ENCODE peak calls at places on chromosomes 6 and 20, in four cellular contexts. D is GM12865, L is lower leg skin, T is cardiac muscle cell. E is an unnamed sample.

GRCh38 chr6:108945686-108946158 is 97.5 kb downstream of the ARMC2 start:
- DNase-seq in L (peak; percentile 91), T (peak; percentile 86), D (no peak), E (peak; percentile 86)

GRCh38 chr6:35343092-35343834 is 905 bp downstream of the PPARD start:
- DNase-seq in D (peak; percentile 11), L (peak; percentile 85), T (peak; percentile 80), E (peak; percentile 33)

GRCh38 chr6:134168580-134169223 is 116.3 kb upstream of the SLC2A12 start:
- DNase-seq in D (no peak), T (peak; percentile 56), L (no peak), E (peak; percentile 40)

GRCh38 chr6:93644611-93645010 is 225.3 kb upstream of the EPHA7 start:
- DNase-seq in T (peak; percentile 26), L (no peak), D (no peak), E (peak; percentile 3)

GRCh38 chr6:37014667-37015066 is 9.2 kb downstream of the FGD2 start:
- DNase-seq in T (no peak), L (no peak), D (no peak), E (no peak)

GRCh38 chr6:138598562-138599173 is 99.4 kb upstream of the NHSL1 start:
- DNase-seq in T (no peak), D (no peak), L (no peak), E (no peak)

GRCh38 chr6:43763133-43763797 is 6.7 kb upstream of the VEGFA start:
- DNase-seq in D (no peak), L (peak; percentile 45), T (peak; percentile 47), E (peak; percentile 17)

GRCh38 chr20:50251992-50252491 is 61.4 kb downstream of the CEBPB start:
- DNase-seq in T (no peak), D (no peak), L (no peak), E (peak; percentile 40)

GRCh38 chr20:63736893-63737689 is 627 bp downstream of the LIME1 start:
- DNase-seq in L (peak; percentile 86), D (peak; percentile 77), T (no peak), E (no peak)

GRCh38 chr6:135144678-135145508 is 36.2 kb upstream of the MYB start:
- DNase-seq in D (peak; percentile 62), T (peak; percentile 54), L (no peak), E (peak; percentile 48)

GRCh38 chr6:107743311-107743710 is 80.8 kb downstream of the SCML4 start:
- DNase-seq in T (no peak), L (no peak), D (no peak), E (no peak)

GRCh38 chr6:54059683-54060082 is 51.6 kb upstream of the MLIP start:
- DNase-seq in T (no peak), L (no peak), D (no peak), E (no peak)

GRCh38 chr6:150394886-150395285 is 26.1 kb downstream of the IYD start:
- DNase-seq in D (no peak), T (no peak), L (no peak), E (no peak)

GRCh38 chr20:63453029-63453523 is 19.4 kb downstream of the KCNQ2 start:
- DNase-seq in T (peak; percentile 25), L (no peak), D (peak; percentile 9), E (no peak)

GRCh38 chr6:13641315-13641714 is 26.2 kb downstream of the NOL7 start:
- DNase-seq in L (no peak), T (peak; percentile 28), D (no peak), E (no peak)

GRCh38 chr6:159044899-159045727 is at the start of gene TAGAP:
- DNase-seq in D (peak; percentile 90), T (no peak), L (peak; percentile 92), E (no peak)

GRCh38 chr6:116397960-116398359 is 27.2 kb downstream of the DSE start:
- DNase-seq in D (no peak), L (no peak), T (peak; percentile 56), E (peak; percentile 78)

GRCh38 chr20:63518351-63518861 is 2.2 kb upstream of the PPDPF start:
- DNase-seq in L (no peak), T (no peak), D (no peak), E (no peak)

GRCh38 chr6:106363401-106364138 is 3.1 kb downstream of the CRYBG1 start:
- DNase-seq in L (no peak), T (no peak), D (no peak), E (no peak)

GRCh38 chr6:90429713-90430112 is 133.1 kb upstream of the BACH2 start:
- DNase-seq in L (no peak), T (peak; percentile 6), D (peak; percentile 14), E (peak; percentile 30)

GRCh38 chr20:38973546-38974120 is 11.5 kb downstream of the DHX35 start:
- DNase-seq in D (no peak), T (peak; percentile 36), L (no peak), E (peak; percentile 58)

GRCh38 chr6:167906899-167907298 is 80.2 kb downstream of the AFDN start:
- DNase-seq in D (no peak), L (no peak), T (peak; percentile 30), E (peak; percentile 6)

GRCh38 chr6:54875539-54875938 is 29.0 kb downstream of the FAM83B start:
- DNase-seq in L (no peak), D (no peak), T (no peak), E (no peak)

GRCh38 chr6:147950623-147950987 is 392.0 kb upstream of the SASH1 start:
- DNase-seq in T (peak; percentile 88), L (no peak), D (no peak), E (peak; percentile 37)

GRCh38 chr6:1890071-1890470 is 280.4 kb downstream of the FOXC1 start:
- DNase-seq in L (no peak), T (peak; percentile 68), D (peak; percentile 12), E (no peak)

GRCh38 chr6:25454141-25454540 is 175.0 kb downstream of the CARMIL1 start:
- DNase-seq in T (peak; percentile 13), D (no peak), L (no peak), E (no peak)

GRCh38 chr6:164929155-164929977 is 380.0 kb downstream of the C6orf118 start:
- DNase-seq in T (no peak), D (no peak), L (no peak), E (no peak)

GRCh38 chr6:164928366-164929154 is 380.8 kb downstream of the C6orf118 start:
- DNase-seq in D (no peak), L (no peak), T (no peak), E (peak; percentile 7)

GRCh38 chr6:164926686-164927085 is 382.7 kb downstream of the C6orf118 start:
- DNase-seq in T (peak; percentile 2), D (no peak), L (no peak), E (peak; percentile 1)

GRCh38 chr6:164927288-164928040 is 381.9 kb downstream of the C6orf118 start:
- DNase-seq in L (peak; percentile 90), T (peak; percentile 70), D (peak; percentile 61), E (peak; percentile 72)

DNA sequence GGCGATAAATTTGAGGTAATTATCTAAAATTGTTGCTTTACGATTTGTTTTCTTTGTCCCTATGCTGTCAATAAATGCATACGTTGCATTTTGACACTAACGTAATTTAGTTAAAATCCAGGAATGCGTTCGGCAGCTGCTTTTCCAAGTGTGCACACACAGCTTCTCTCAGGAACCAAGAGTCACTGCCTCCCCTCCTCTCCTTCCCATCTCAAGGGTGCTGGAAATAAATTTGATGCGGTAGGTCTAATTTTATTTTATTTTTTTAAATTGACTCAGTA is 381.4 kb downstream of the C6orf118 start:
- DNase-seq in L (no peak), T (no peak), D (no peak), E (no peak)
- H3K4me3 ChIP-seq in L (no peak overlapping the region), T (no peak overlapping the region), D (no peak overlapping the region), E (peak overlapping the region; percentile 6)

GRCh38 chr6:3870528-3870925 is 21.4 kb downstream of the FAM50B start:
- DNase-seq in L (peak; percentile 58), D (no peak), T (no peak), E (no peak)

GRCh38 chr6:3869284-3869631 is 20.1 kb downstream of the FAM50B start:
- DNase-seq in T (no peak), L (peak; percentile 31), D (no peak), E (no peak)

GRCh38 chr6:3869632-3870527 is 20.7 kb downstream of the FAM50B start:
- DNase-seq in D (no peak), T (no peak), L (peak; percentile 69), E (no peak)

GRCh38 chr6:3867616-3868502 is 18.7 kb downstream of the FAM50B start:
- DNase-seq in T (peak; percentile 48), D (no peak), L (peak; percentile 78), E (peak; percentile 32)

GRCh38 chr6:3868544-3868943 is 19.4 kb downstream of the FAM50B start:
- DNase-seq in L (peak; percentile 67), D (no peak), T (peak; percentile 57), E (peak; percentile 69)
- H3K4me3 ChIP-seq in L (no peak overlapping the region), D (no peak overlapping the region), T (no peak overlapping the region), E (no peak overlapping the region)

DNA sequence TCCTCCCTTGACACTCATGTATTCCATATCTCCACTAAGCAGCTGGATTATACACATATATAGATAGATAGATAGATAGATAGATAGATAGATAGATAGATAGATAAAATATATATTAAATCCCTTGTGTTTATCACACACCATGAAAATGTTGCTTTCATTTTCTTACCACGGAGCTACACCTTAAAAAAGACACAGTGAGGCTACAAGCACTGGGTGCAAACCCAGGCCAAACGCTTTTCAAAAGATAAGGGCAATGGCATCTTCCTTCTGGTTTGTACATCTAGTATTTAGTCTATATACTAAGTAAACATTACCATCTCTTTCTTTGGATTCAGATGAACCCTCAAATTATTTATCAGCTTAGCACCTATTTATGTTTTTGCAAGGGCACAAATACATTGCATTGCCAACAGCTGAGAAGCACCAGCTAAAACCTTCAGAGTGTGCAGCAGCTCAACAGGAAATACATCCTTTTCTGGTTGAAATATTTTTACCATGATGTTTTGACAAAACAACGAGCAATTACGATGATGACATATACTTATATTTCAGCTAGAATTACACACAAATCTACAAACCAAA is 377.2 kb downstream of the ESR1 start:
- DNase-seq in T (no peak), L (no peak), D (peak; percentile 45), E (no peak)
- H3K4me3 ChIP-seq in T (no peak overlapping the region), L (no peak overlapping the region), D (peak overlapping the region; percentile 51), E (no peak overlapping the region)

DNA sequence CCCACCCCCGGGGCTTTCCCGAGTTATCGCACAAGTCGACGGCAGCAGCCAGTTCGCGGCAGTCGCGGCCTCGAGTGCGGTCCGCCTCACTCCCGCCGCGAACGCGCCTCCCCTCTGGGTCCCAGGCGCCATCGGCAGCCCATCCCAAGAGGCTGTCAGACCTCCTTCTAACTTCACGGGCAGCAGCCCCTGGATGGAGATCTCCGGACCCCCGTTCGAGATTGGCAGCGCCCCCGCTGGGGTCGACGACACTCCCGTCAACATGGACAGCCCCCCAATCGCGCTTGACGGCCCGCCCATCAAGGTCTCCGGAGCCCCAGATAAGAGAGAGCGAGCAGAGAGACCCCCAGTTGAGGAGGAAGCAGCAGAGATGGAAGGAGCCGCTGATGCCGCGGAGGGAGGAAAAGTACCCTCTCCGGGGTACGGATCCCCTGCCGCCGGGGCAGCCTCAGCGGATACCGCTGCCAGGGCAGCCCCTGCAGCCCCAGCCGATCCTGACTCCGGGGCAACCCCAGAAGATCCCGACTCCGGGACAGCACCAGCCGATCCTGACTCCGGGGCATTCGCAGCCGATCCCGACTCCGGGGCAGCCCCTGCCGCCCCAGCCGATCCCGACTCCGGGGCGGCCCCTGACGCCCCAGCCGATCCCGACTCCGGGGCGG is 1.6 kb downstream of the GNAS start:
- DNase-seq in D (no peak), T (no peak), L (no peak), E (no peak)
- H3K4me3 ChIP-seq in D (no peak overlapping the region), T (peak overlapping the region; percentile 21), L (no peak overlapping the region), E (no peak overlapping the region)

GRCh38 chr6:118896339-118897136 is 2.6 kb downstream of the ASF1A start:
- DNase-seq in L (no peak), T (peak; percentile 62), D (peak; percentile 67), E (peak; percentile 73)
- H3K4me3 ChIP-seq in L (no peak overlapping the region), T (peak overlapping the region; percentile 57), D (peak overlapping the region; percentile 95), E (no peak overlapping the region)

GRCh38 chr6:160069050-160069454 is 52.6 kb upstream of the SLC22A1 start:
- DNase-seq in L (no peak), D (peak; percentile 75), T (no peak), E (no peak)
- H3K4me3 ChIP-seq in L (no peak overlapping the region), D (no peak overlapping the region), T (no peak overlapping the region), E (no peak overlapping the region)